ENCODE peak calls at places on chromosome 16, in five cellular contexts. F is GM03348; I is central memory CD4-positive, alpha-beta T cell; S is nephron progenitor cell; M is COLO829. Q is an unnamed sample.

GRCh38 chr16:54143410-54143809 is 143.2 kb downstream of the IRX3 start:
- DNase-seq in S (no peak), F (no peak), I (no peak), M (no peak), Q (no peak)

GRCh38 chr16:4261557-4262172 is 11.2 kb downstream of the TFAP4 start:
- DNase-seq in S (peak; percentile 84), F (no peak), I (no peak), M (no peak), Q (no peak)

GRCh38 chr16:17938546-17938945 is 398.0 kb downstream of the NPIPA8 start:
- DNase-seq in M (no peak), S (no peak), F (no peak), I (no peak), Q (no peak)

GRCh38 chr16:11232852-11233726 is 22.9 kb downstream of the SOCS1 start:
- DNase-seq in M (no peak), I (peak; percentile 87), S (no peak), F (no peak), Q (peak; percentile 79)

GRCh38 chr16:75265911-75266701 is 14.7 kb upstream of the BCAR1 start:
- DNase-seq in M (peak; percentile 73), F (peak; percentile 98), I (no peak), S (peak; percentile 94), Q (no peak)

GRCh38 chr16:24700549-24701392 is 28.7 kb upstream of the TNRC6A start:
- DNase-seq in F (peak; percentile 94), S (no peak), I (no peak), M (peak; percentile 82), Q (no peak)

GRCh38 chr16:84487358-84487757 is 17.1 kb downstream of the MEAK7 start:
- DNase-seq in S (no peak), I (no peak), F (no peak), M (no peak), Q (no peak)

GRCh38 chr16:82262244-82262643 is 92.2 kb upstream of the MPHOSPH6 start:
- DNase-seq in F (no peak), M (no peak), I (no peak), S (no peak), Q (no peak)

GRCh38 chr16:24685539-24686432 is 43.7 kb upstream of the TNRC6A start:
- DNase-seq in M (peak; percentile 75), S (peak; percentile 60), I (no peak), F (peak; percentile 65), Q (no peak)

GRCh38 chr16:78478267-78478821 is 378.9 kb downstream of the WWOX start:
- DNase-seq in M (no peak), S (no peak), F (no peak), I (no peak), Q (no peak)

GRCh38 chr16:85605912-85606841 is 6.9 kb upstream of the GSE1 start:
- DNase-seq in I (no peak), S (no peak), M (no peak), F (no peak), Q (no peak)

GRCh38 chr16:66858740-66859396 is 14.7 kb downstream of the CA7 start:
- DNase-seq in M (no peak), I (no peak), F (peak; percentile 62), S (no peak), Q (no peak)

GRCh38 chr16:53643474-53643873 is 60.2 kb downstream of the RPGRIP1L start:
- DNase-seq in M (no peak), S (no peak), I (no peak), F (no peak), Q (no peak)

GRCh38 chr16:12096162-12096781 is 119.7 kb downstream of the SNX29 start:
- DNase-seq in S (no peak), M (no peak), F (peak; percentile 50), I (no peak), Q (no peak)

GRCh38 chr16:80085606-80086005 is 455.2 kb upstream of the DYNLRB2 start:
- DNase-seq in S (no peak), F (no peak), I (no peak), M (no peak), Q (no peak)

Q was measured in naive thymus-derived CD4-positive, alpha-beta T cell.